ENCODE peak calls at places on chromosome X, in five cellular contexts. O, H, V, D and K are unnamed samples.

GRCh38 chrX:14916017-14916674 is 42.9 kb downstream of the MOSPD2 start:
- DNase-seq in V (no peak), O (no peak), H (no peak), D (no peak), K (no peak)

GRCh38 chrX:30593435-30594200 is 16.1 kb upstream of the TASL start:
- DNase-seq in O (no peak), D (peak; percentile 7), V (peak; percentile 25), H (no peak), K (no peak)

GRCh38 chrX:26788402-26788998 is 572.5 kb downstream of the MAGEB5 start:
- DNase-seq in O (no peak), H (no peak), D (no peak), V (no peak), K (peak; percentile 61)

GRCh38 chrX:74535211-74535621 is 79.2 kb downstream of the RLIM start:
- DNase-seq in D (no peak), V (no peak), H (no peak), O (peak; percentile 65), K (no peak)

GRCh38 chrX:130874751-130875150 is 28.3 kb downstream of the ENOX2 start:
- DNase-seq in D (no peak), H (no peak), V (no peak), O (no peak), K (no peak)

GRCh38 chrX:28586891-28587635 is at the start of gene IL1RAPL1:
- DNase-seq in O (peak; percentile 60), V (no peak), H (peak; percentile 74), D (no peak), K (peak; percentile 55)

GRCh38 chrX:40175416-40176255 is 77.9 kb upstream of the BCOR start:
- DNase-seq in O (peak; percentile 90), D (peak; percentile 61), H (no peak), V (peak; percentile 88), K (no peak)

GRCh38 chrX:136528645-136529315 is 3.2 kb upstream of the VGLL1 start:
- DNase-seq in O (peak; percentile 60), H (no peak), D (no peak), V (no peak), K (no peak)

GRCh38 chrX:133574716-133575115 is 159.4 kb upstream of the GPC4 start:
- DNase-seq in H (no peak), V (no peak), D (no peak), O (no peak), K (no peak)

GRCh38 chrX:71105638-71106037 is 902 bp downstream of the CXorf65 start:
- DNase-seq in V (no peak), O (no peak), D (no peak), H (no peak), K (no peak)

GRCh38 chrX:53471346-53471745 is 37.2 kb upstream of the HSD17B10 start:
- DNase-seq in D (no peak), H (no peak), O (no peak), V (no peak), K (no peak)

GRCh38 chrX:31038585-31039326 is 33.1 kb downstream of the FTHL17 start:
- DNase-seq in H (no peak), D (no peak), V (no peak), O (peak; percentile 59), K (no peak)

GRCh38 chrX:115174548-115174947 is 14.7 kb upstream of the RBMXL3 start:
- DNase-seq in O (no peak), H (no peak), D (no peak), V (no peak), K (peak; percentile 18)

GRCh38 chrX:49003696-49004095 is 1.6 kb upstream of the GRIPAP1 start:
- DNase-seq in V (no peak), O (no peak), D (no peak), H (no peak), K (no peak)

GRCh38 chrX:39377773-39378172 is 576.5 kb downstream of the MID1IP1 start:
- DNase-seq in D (no peak), O (no peak), H (no peak), V (no peak), K (no peak)

GRCh38 chrX:30308263-30309138 is 689 bp downstream of the NR0B1 start:
- DNase-seq in V (no peak), H (peak; percentile 13), O (peak; percentile 82), D (no peak), K (no peak)

GRCh38 chrX:139194571-139195280 is 335.8 kb upstream of the F9 start:
- DNase-seq in O (peak; percentile 62), D (no peak), H (no peak), V (no peak), K (no peak)

GRCh38 chrX:120617996-120618630 is 11.7 kb downstream of the C1GALT1C1 start:
- DNase-seq in H (no peak), D (no peak), O (no peak), V (no peak), K (no peak)

GRCh38 chrX:42241421-42241820 is 318.1 kb upstream of the CASK start:
- DNase-seq in H (no peak), O (no peak), D (no peak), V (no peak), K (no peak)

GRCh38 chrX:112368371-112368770 is 285.8 kb upstream of the TRPC5 start:
- DNase-seq in O (peak; percentile 65), D (no peak), V (no peak), H (no peak), K (no peak)

GRCh38 chrX:53294024-53294648 is 12.8 kb upstream of the IQSEC2 start:
- DNase-seq in O (no peak), D (no peak), V (no peak), H (no peak), K (no peak)

GRCh38 chrX:96424007-96424406 is 260.6 kb upstream of the DIAPH2 start:
- DNase-seq in D (no peak), O (no peak), V (no peak), H (no peak), K (no peak)

GRCh38 chrX:15723887-15724517 is 14.1 kb upstream of the CA5B start:
- DNase-seq in O (no peak), H (no peak), D (no peak), V (no peak), K (no peak)

GRCh38 chrX:118350715-118351114 is 4.8 kb downstream of the WDR44 start:
- DNase-seq in V (no peak), D (no peak), H (no peak), O (no peak), K (no peak)

GRCh38 chrX:48958635-48959094 is 1.3 kb upstream of the OTUD5 start:
- DNase-seq in H (no peak), O (no peak), V (no peak), D (no peak), K (no peak)

GRCh38 chrX:117977521-117977920 is 139.1 kb downstream of the KLHL13 start:
- DNase-seq in O (no peak), D (no peak), V (no peak), H (no peak), K (no peak)

GRCh38 chrX:96480081-96480480 is 204.6 kb upstream of the DIAPH2 start:
- DNase-seq in H (no peak), D (no peak), V (no peak), O (no peak), K (no peak)

GRCh38 chrX:68574240-68574639 is 73.2 kb upstream of the STARD8 start:
- DNase-seq in O (no peak), V (no peak), H (no peak), D (no peak), K (no peak)

GRCh38 chrX:21151051-21151450 is 223.2 kb upstream of the CNKSR2 start:
- DNase-seq in H (no peak), D (no peak), V (no peak), O (no peak), K (no peak)

GRCh38 chrX:41781500-41781899 is 57.5 kb downstream of the GPR82 start:
- DNase-seq in H (no peak), D (no peak), O (no peak), V (peak; percentile 33), K (no peak)

GRCh38 chrX:2732076-2732475 is 19.8 kb upstream of the XG start:
- DNase-seq in V (no peak), O (no peak), D (no peak), H (no peak), K (no peak)